ENCODE peak calls at places on chromosomes 2 and 18, in four cellular contexts. P is stimulated activated CD4-positive, alpha-beta T cell treated with anti-CD3 and anti-CD28 coated beads, Interleukin-2, amount 100 ng/mL, for 48 hours; A is NCI-H1417; W is OCI-LY7. Y is an unnamed sample.

GRCh38 chr2:212424090-212424489 is 114.5 kb downstream of the ERBB4 start:
- DNase-seq in W (no peak), P (no peak), A (no peak), Y (no peak)

GRCh38 chr2:75475049-75475448 is 85.7 kb downstream of the EVA1A start:
- DNase-seq in P (no peak), A (no peak), W (no peak), Y (no peak)

GRCh38 chr18:28126768-28127167 is 50.2 kb downstream of the CDH2 start:
- DNase-seq in A (no peak), W (no peak), P (no peak), Y (no peak)

GRCh38 chr18:9696112-9696511 is 12.0 kb upstream of the RAB31 start:
- DNase-seq in A (no peak), W (no peak), P (no peak), Y (no peak)

GRCh38 chr2:170396799-170397459 is 219.0 kb downstream of the MYO3B start:
- DNase-seq in A (no peak), W (peak; percentile 10), P (no peak), Y (no peak)

GRCh38 chr18:37578886-37579513 is 13.4 kb upstream of the CELF4 start:
- DNase-seq in A (peak; percentile 4), W (peak; percentile 1), P (no peak), Y (peak; percentile 13)

GRCh38 chr2:121562269-121563176 is 31.8 kb downstream of the RNU4ATAC start:
- DNase-seq in W (no peak), P (no peak), A (peak; percentile 5), Y (no peak)

GRCh38 chr18:596288-596881 is 403 bp upstream of the CLUL1 start:
- DNase-seq in W (peak; percentile 61), A (peak; percentile 74), P (peak; percentile 66), Y (no peak)

GRCh38 chr2:67290451-67290991 is 106.6 kb upstream of the ETAA1 start:
- DNase-seq in A (no peak), W (no peak), P (no peak), Y (no peak)

GRCh38 chr18:22348521-22349316 is 69.0 kb downstream of the CTAGE1 start:
- DNase-seq in W (no peak), P (no peak), A (no peak), Y (no peak)

GRCh38 chr2:217610411-217610814 is 392.4 kb downstream of the TNS1 start:
- DNase-seq in W (no peak), A (peak; percentile 57), P (peak; percentile 47), Y (peak; percentile 64)

GRCh38 chr2:164514491-164514890 is 106.8 kb downstream of the GRB14 start:
- DNase-seq in P (no peak), A (no peak), W (no peak), Y (no peak)

GRCh38 chr18:61957801-61958516 is 65.2 kb upstream of the RNF152 start:
- DNase-seq in A (no peak), W (no peak), P (no peak), Y (no peak)

GRCh38 chr18:55858661-55859111 is 270.7 kb upstream of the TCF4 start:
- DNase-seq in W (no peak), P (no peak), A (no peak), Y (no peak)

GRCh38 chr2:174342600-174343342 is 8.0 kb downstream of the SP9 start:
- DNase-seq in P (no peak), W (peak; percentile 43), A (no peak), Y (no peak)

GRCh38 chr18:55343396-55344073 is 244.5 kb downstream of the TCF4 start:
- DNase-seq in A (peak; percentile 7), W (peak; percentile 26), P (no peak), Y (peak; percentile 10)

GRCh38 chr2:128949360-128949759 is 630.7 kb upstream of the HS6ST1 start:
- DNase-seq in W (no peak), P (no peak), A (no peak), Y (no peak)

GRCh38 chr2:43225093-43225787 is 1.2 kb downstream of the ZFP36L2 start:
- DNase-seq in A (peak; percentile 24), W (peak; percentile 82), P (peak; percentile 49), Y (no peak)

GRCh38 chr18:59900222-59901128 is 679 bp downstream of the PMAIP1 start:
- DNase-seq in A (peak; percentile 56), W (peak; percentile 86), P (peak; percentile 50), Y (peak; percentile 41)

GRCh38 chr18:9081940-9082339 is 20.6 kb upstream of the NDUFV2 start:
- DNase-seq in W (no peak), P (peak; percentile 34), A (no peak), Y (no peak)

GRCh38 chr2:181073896-181074295 is 93.5 kb downstream of the UBE2E3 start:
- DNase-seq in A (no peak), P (no peak), W (no peak), Y (no peak)

GRCh38 chr2:222709191-222709891 is 37.9 kb downstream of the MOGAT1 start:
- DNase-seq in A (no peak), P (no peak), W (peak; percentile 53), Y (no peak)

GRCh38 chr2:8634466-8635172 is 47.2 kb upstream of the ID2 start:
- DNase-seq in A (no peak), W (no peak), P (no peak), Y (no peak)

GRCh38 chr2:241363316-241363879 is 7.3 kb downstream of the FARP2 start:
- DNase-seq in P (no peak), A (no peak), W (no peak), Y (no peak)

GRCh38 chr18:74626311-74626874 is 28.7 kb downstream of the ZNF407 start:
- DNase-seq in P (no peak), A (no peak), W (no peak), Y (no peak)

GRCh38 chr2:143258126-143258892 is 129.1 kb downstream of the ARHGAP15 start:
- DNase-seq in W (peak; percentile 38), A (no peak), P (no peak), Y (no peak)

GRCh38 chr2:135985826-135986393 is 484 bp upstream of the DARS1 start:
- DNase-seq in A (no peak), W (peak; percentile 83), P (peak; percentile 67), Y (no peak)

GRCh38 chr18:61727241-61727640 is 165.6 kb downstream of the RNF152 start:
- DNase-seq in W (no peak), P (no peak), A (no peak), Y (no peak)

GRCh38 chr2:6445156-6445555 is 420.6 kb downstream of the CMPK2 start:
- DNase-seq in W (no peak), P (no peak), A (no peak), Y (no peak)

GRCh38 chr2:160317113-160318099 is 117.3 kb upstream of the ITGB6 start:
- DNase-seq in A (no peak), P (no peak), W (no peak), Y (no peak)

GRCh38 chr2:219559156-219559915 is 12.0 kb downstream of the OBSL1 start:
- DNase-seq in A (no peak), W (no peak), P (no peak), Y (no peak)

GRCh38 chr18:77065221-77065981 is 67.2 kb downstream of the MBP start:
- DNase-seq in A (no peak), W (no peak), P (no peak), Y (no peak)

GRCh38 chr2:55839182-55839819 is 84.3 kb downstream of the EFEMP1 start:
- DNase-seq in W (no peak), P (no peak), A (peak; percentile 95), Y (peak; percentile 77)

GRCh38 chr2:44778671-44779476 is 162.6 kb upstream of the SIX3 start:
- DNase-seq in P (no peak), A (no peak), W (peak; percentile 88), Y (no peak)

GRCh38 chr2:46979611-46980010 is 64.0 kb upstream of the MCFD2 start:
- DNase-seq in W (no peak), A (no peak), P (no peak), Y (no peak)

GRCh38 chr2:225173909-225174308 is 131.6 kb upstream of the DOCK10 start:
- DNase-seq in P (no peak), A (peak; percentile 79), W (no peak), Y (peak; percentile 55)

GRCh38 chr2:151774506-151774905 is 40.2 kb upstream of the NEB start:
- DNase-seq in A (no peak), P (no peak), W (peak; percentile 18), Y (no peak)

GRCh38 chr18:910247-910646 is 5.6 kb downstream of the ADCYAP1 start:
- DNase-seq in A (no peak), W (no peak), P (no peak), Y (no peak)